ENCODE peak calls at places on chromosomes 3 and 15, in nine cellular contexts. C is HCT116, P is aorta, E is keratinocyte, D is heart left ventricle, K is left lung, Y is cardiac muscle cell, Q is H1, L is psoas muscle. S is an unnamed sample.

GRCh38 chr3:187522890-187523289 is 147.3 kb downstream of the SST start:
- DNase-seq in C (no peak), P (no peak), E (no peak), D (no peak), K (no peak), Y (no peak), Q (no peak), L (no peak), S (no peak)

GRCh38 chr3:52904552-52904951 is 7.2 kb upstream of the STIMATE start:
- DNase-seq in C (no peak), P (no peak), E (no peak), D (no peak), K (no peak), Y (no peak), Q (no peak), L (no peak), S (no peak)

GRCh38 chr3:72657666-72658065 is 190.6 kb downstream of the SHQ1 start:
- DNase-seq in C (no peak), P (no peak), E (no peak), D (no peak), K (no peak), Y (no peak), Q (no peak), L (no peak), S (peak; percentile 54)

GRCh38 chr3:175601521-175601920 is 742.4 kb downstream of the NAALADL2 start:
- DNase-seq in C (no peak), P (no peak), E (no peak), D (no peak), K (no peak), Y (no peak), Q (no peak), L (no peak), S (no peak)

GRCh38 chr3:184525337-184526157 is 36.0 kb upstream of the EPHB3 start:
- DNase-seq in C (no peak), P (no peak), E (no peak), D (no peak), K (no peak), Y (peak; percentile 39), Q (peak; percentile 82), L (no peak), S (no peak)

GRCh38 chr3:11651900-11652299 is 8.2 kb upstream of the VGLL4 start:
- DNase-seq in C (peak; percentile 21), P (no peak), E (no peak), D (no peak), K (no peak), Y (peak; percentile 38), Q (no peak), L (no peak), S (no peak)

GRCh38 chr15:75195766-75196241 is 5.9 kb upstream of the C15orf39 start:
- DNase-seq in C (no peak), P (no peak), E (no peak), D (no peak), K (no peak), Y (peak; percentile 50), Q (no peak), L (no peak), S (no peak)

GRCh38 chr15:66399276-66399675 is 12.6 kb downstream of the MAP2K1 start:
- DNase-seq in C (no peak), P (no peak), E (no peak), D (no peak), K (no peak), Y (no peak), Q (no peak), L (no peak), S (no peak)

GRCh38 chr3:186217820-186218164 is 108.9 kb upstream of the ETV5 start:
- DNase-seq in C (no peak), P (no peak), E (no peak), D (no peak), K (no peak), Y (no peak), Q (no peak), L (no peak), S (peak; percentile 72)

GRCh38 chr3:197349368-197349767 is 51.0 kb upstream of the DLG1 start:
- DNase-seq in C (no peak), P (no peak), E (no peak), D (no peak), K (no peak), Y (no peak), Q (no peak), L (no peak), S (no peak)

GRCh38 chr3:122077293-122078234 is 22.4 kb downstream of the CD86 start:
- DNase-seq in C (no peak), P (no peak), E (no peak), D (no peak), K (no peak), Y (no peak), Q (no peak), L (no peak), S (no peak)
- H3K4me1 ChIP-seq in C (no peaks in the 10 kb centered on the region), P (no peaks in the 10 kb centered on the region), E (peaks cover 10% of the 10 kb centered on the region), D (no peaks in the 10 kb centered on the region), K (no peaks in the 10 kb centered on the region), Y (no peaks in the 10 kb centered on the region), Q (no peaks in the 10 kb centered on the region), L (no peaks in the 10 kb centered on the region), S (peaks cover 8% of the 10 kb centered on the region)

DNA sequence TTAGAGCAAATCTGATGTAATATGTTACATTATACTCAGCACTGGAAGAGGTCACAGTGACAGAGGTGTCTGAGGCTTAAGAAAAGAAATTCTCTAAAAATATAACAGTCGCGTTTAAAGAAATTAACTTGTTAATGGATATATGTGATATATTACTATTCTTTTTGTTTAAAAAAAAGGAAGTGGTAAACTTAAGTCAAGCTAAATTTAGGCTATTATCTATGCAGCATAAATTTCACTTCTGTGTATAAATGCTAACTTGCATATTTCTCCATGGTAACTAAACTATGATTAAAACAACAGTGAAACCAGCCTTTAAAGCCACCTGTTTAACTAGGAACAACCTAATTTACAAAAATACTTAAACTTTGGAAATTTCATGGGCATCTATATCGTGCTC is 191.3 kb downstream of the FOXP1 start:
- DNase-seq in C (no peak), P (no peak), E (no peak), D (no peak), K (no peak), Y (no peak), Q (no peak), L (no peak), S (peak; percentile 53)
- H3K4me3 ChIP-seq in C (no peak overlapping the region), P (no peak overlapping the region), E (no peak overlapping the region), D (no peak overlapping the region), K (no peak overlapping the region), Y (no peak overlapping the region), Q (no peak overlapping the region), L (no peak overlapping the region), S (peak overlapping the region; percentile 66)

GRCh38 chr15:25245801-25246622 is 192.8 kb downstream of the UBE3A start:
- DNase-seq in C (no peak), P (peak; percentile 55), E (no peak), D (no peak), K (no peak), Y (no peak), Q (peak; percentile 13), L (peak; percentile 8), S (no peak)
- H3K9me3 ChIP-seq in C (peaks cover 35% of the 10 kb centered on the region), P (peaks cover 4% of the 10 kb centered on the region), E (peaks cover 27% of the 10 kb centered on the region), D (no peaks in the 10 kb centered on the region), K (no peaks in the 10 kb centered on the region), Y (no peaks in the 10 kb centered on the region), Q (peaks cover 98% of the 10 kb centered on the region), L (no peaks in the 10 kb centered on the region), S (peaks cover 62% of the 10 kb centered on the region)

GRCh38 chr3:30641612-30642251 is 35.3 kb downstream of the TGFBR2 start:
- DNase-seq in C (no peak), P (no peak), E (no peak), D (no peak), K (no peak), Y (no peak), Q (no peak), L (no peak), S (no peak)
- H3K4me1 ChIP-seq in C (no peaks in the 10 kb centered on the region), P (peaks cover 16% of the 10 kb centered on the region), E (no peaks in the 10 kb centered on the region), D (peaks cover 8% of the 10 kb centered on the region), K (peaks cover 35% of the 10 kb centered on the region), Y (peaks cover 23% of the 10 kb centered on the region), Q (peaks cover 3% of the 10 kb centered on the region), L (peaks cover 51% of the 10 kb centered on the region), S (peaks cover 93% of the 10 kb centered on the region)

DNA sequence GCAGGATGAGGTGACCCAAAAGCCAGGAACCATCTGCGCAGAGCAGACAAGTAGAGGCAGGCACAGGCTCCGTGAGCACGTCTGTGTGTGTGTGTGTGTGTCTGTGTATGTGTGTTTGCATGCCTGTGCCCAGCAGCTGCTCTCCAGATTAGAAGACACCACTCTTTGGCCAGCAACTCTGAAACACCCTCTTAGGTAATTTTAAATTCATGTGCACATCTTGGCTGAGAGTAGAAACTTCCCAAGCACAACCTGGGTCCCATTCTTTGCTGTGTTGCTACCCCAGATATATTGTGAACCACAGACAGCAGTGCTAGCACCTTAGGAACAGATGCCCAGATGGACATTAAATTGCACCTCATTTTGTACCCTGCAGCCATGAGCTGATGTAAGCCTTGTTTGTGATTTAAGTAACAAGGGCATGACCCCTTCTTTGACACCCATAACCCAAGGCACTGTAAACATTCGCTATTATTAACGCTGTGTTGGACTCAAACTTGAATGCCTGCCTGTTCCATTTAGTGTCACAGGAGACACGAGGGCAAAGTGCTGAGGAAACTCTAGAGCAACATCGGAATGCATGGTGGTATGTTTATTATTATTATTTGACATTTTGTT is at the start of gene FILIP1L:
- DNase-seq in C (no peak), P (no peak), E (no peak), D (peak; percentile 84), K (no peak), Y (no peak), Q (no peak), L (peak; percentile 39), S (no peak)
- H3K4me3 ChIP-seq in C (no peak within 1 kb of the TSS), P (no peak within 1 kb of the TSS), E (no peak within 1 kb of the TSS), D (peak within 1 kb of the TSS; percentile 45), K (no peak within 1 kb of the TSS), Y (no peak within 1 kb of the TSS), Q (no peak within 1 kb of the TSS), L (peak within 1 kb of the TSS; percentile 71), S (no peak within 1 kb of the TSS)

S was measured in CD4-positive, CD25-positive, alpha-beta regulatory T cell.